ENCODE peak calls at places on chromosomes 11 and 22, in six cellular contexts. B is right atrium auricular region, S is cardiac muscle cell, Y is spleen, Q is adrenal gland, O is GM12878. E is an unnamed sample. For H3K4me1, the result is how much of the 10 kb centered on the place peaks cover.

GRCh38 chr11:66002648-66003225 is 434 bp downstream of the BANF1 start:
- DNase-seq in B (no peak), S (peak), Y (no peak), Q (peak), O (no peak), E (peak)

GRCh38 chr11:19253149-19253540 is 12.4 kb upstream of the E2F8 start:
- DNase-seq in B (no peak), S (peak), Y (no peak), Q (no peak), O (no peak), E (no peak)

GRCh38 chr11:100687032-100687629 is at the start of gene ARHGAP42:
- DNase-seq in B (peak), S (peak), Y (peak), Q (peak), O (no peak), E (peak)

GRCh38 chr11:17214338-17214737 is 6.6 kb upstream of the PIK3C2A start:
- DNase-seq in B (no peak), S (no peak), Y (no peak), Q (no peak), O (no peak), E (no peak)

GRCh38 chr22:47063071-47063509 is 300.6 kb downstream of the TBC1D22A start:
- DNase-seq in B (no peak), S (no peak), Y (peak), Q (no peak), O (no peak), E (no peak)

GRCh38 chr11:2214527-2215229 is 43.1 kb upstream of the TH start:
- DNase-seq in B (peak), S (no peak), Y (peak), Q (no peak), O (no peak), E (no peak)

GRCh38 chr22:36562261-36562835 is 33.4 kb upstream of the EIF3D start:
- DNase-seq in B (no peak), S (peak), Y (no peak), Q (no peak), O (no peak), E (peak)

GRCh38 chr11:102007567-102008437 is 39.4 kb upstream of the CFAP300 start:
- DNase-seq in B (no peak), S (peak), Y (no peak), Q (no peak), O (peak), E (peak)

GRCh38 chr11:1763336-1763795 is 361 bp downstream of the CTSD start:
- DNase-seq in B (no peak), S (no peak), Y (no peak), Q (no peak), O (no peak), E (no peak)

GRCh38 chr11:59261150-59261549 is 48.4 kb upstream of the MPEG1 start:
- DNase-seq in B (no peak), S (no peak), Y (no peak), Q (no peak), O (no peak), E (no peak)

GRCh38 chr11:75142714-75143419 is 8.0 kb upstream of the SLCO2B1 start:
- DNase-seq in B (peak), S (peak), Y (peak), Q (peak), O (peak), E (peak)

GRCh38 chr11:71423181-71423790 is 24.9 kb downstream of the DHCR7 start:
- DNase-seq in B (no peak), S (no peak), Y (no peak), Q (no peak), O (no peak), E (no peak)

GRCh38 chr11:75160328-75160757 is 9.4 kb downstream of the SLCO2B1 start:
- DNase-seq in B (no peak), S (no peak), Y (no peak), Q (peak), O (no peak), E (no peak)

GRCh38 chr11:64000026-64000739 is 13.9 kb downstream of the OTUB1 start:
- DNase-seq in B (peak), S (peak), Y (peak), Q (peak), O (no peak), E (no peak)

GRCh38 chr11:124837491-124837856 is 27.8 kb upstream of the ROBO3 start:
- DNase-seq in B (no peak), S (peak), Y (no peak), Q (peak), O (peak), E (no peak)

GRCh38 chr11:73323464-73323863 is 15.4 kb downstream of the ARHGEF17 start:
- DNase-seq in B (peak), S (peak), Y (peak), Q (peak), O (no peak), E (peak)

GRCh38 chr11:77071671-77072605 is 5.2 kb downstream of the CAPN5 start:
- DNase-seq in B (no peak), S (no peak), Y (no peak), Q (no peak), O (no peak), E (no peak)

GRCh38 chr11:8257003-8257664 is 6.5 kb downstream of the LMO1 start:
- DNase-seq in B (no peak), S (no peak), Y (peak), Q (no peak), O (no peak), E (no peak)

GRCh38 chr11:35013514-35014191 is 97.2 kb downstream of the PDHX start:
- DNase-seq in B (no peak), S (no peak), Y (no peak), Q (no peak), O (no peak), E (no peak)

GRCh38 chr11:117045196-117045595 is 53.0 kb downstream of the SIK3 start:
- DNase-seq in B (no peak), S (peak), Y (no peak), Q (no peak), O (no peak), E (no peak)

GRCh38 chr22:49923445-49923844 is 5.0 kb downstream of the CRELD2 start:
- DNase-seq in B (no peak), S (no peak), Y (no peak), Q (no peak), O (no peak), E (no peak)

GRCh38 chr11:71239581-71239980 is 12.8 kb downstream of the SHANK2 start:
- DNase-seq in B (no peak), S (no peak), Y (peak), Q (no peak), O (no peak), E (no peak)

GRCh38 chr11:131373326-131373725 is 2.9 kb downstream of the NTM start:
- DNase-seq in B (no peak), S (no peak), Y (no peak), Q (no peak), O (no peak), E (no peak)

GRCh38 chr11:125404811-125405481 is 91.1 kb downstream of the FEZ1 start:
- DNase-seq in B (no peak), S (peak), Y (peak), Q (peak), O (no peak), E (peak)

GRCh38 chr11:2366733-2367132 is 10.4 kb upstream of the CD81 start:
- DNase-seq in B (no peak), S (no peak), Y (no peak), Q (no peak), O (no peak), E (no peak)

DNA sequence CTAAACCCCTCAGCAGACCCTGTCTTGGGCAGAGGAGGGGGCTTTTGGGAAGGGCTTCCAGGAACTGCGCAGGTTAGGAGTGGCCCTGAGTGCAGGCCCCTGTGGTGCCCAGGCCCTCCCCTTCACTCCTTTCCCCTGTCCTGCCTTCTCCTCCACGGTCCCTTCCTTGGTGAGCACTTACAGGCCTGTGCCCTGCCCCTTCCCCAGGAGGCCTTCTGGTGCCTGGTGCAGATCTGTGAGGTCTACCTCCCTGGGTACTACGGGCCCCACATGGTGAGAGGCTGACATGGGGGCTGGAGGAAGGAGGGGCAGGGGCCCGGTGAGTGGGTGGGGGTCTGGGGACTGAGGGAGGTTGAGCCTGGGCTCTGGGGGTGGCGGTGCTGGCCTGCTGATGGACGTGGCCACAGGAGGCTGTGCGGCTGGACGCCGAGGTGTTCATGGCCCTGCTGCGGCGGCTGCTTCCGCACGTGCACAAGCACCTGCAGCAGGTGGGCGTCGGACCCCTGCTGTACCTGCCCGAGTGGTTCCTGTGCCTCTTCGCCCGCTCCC is 2.6 kb downstream of the TBC1D10C start:
- DNase-seq in B (no peak), S (no peak), Y (no peak), Q (no peak), O (no peak), E (no peak)
- H3K4me1 ChIP-seq in B (under half), S (under half), Y (half or more), Q (under half), O (half or more), E (under half)

GRCh38 chr11:12214751-12215150 is 104.4 kb downstream of the MICAL2 start:
- DNase-seq in B (no peak), S (peak), Y (no peak), Q (no peak), O (no peak), E (no peak)
- H3K27ac ChIP-seq in B (peak), S (peak), Y (no peak), Q (no peak), O (no peak), E (no peak)

GRCh38 chr22:40346178-40347064 is at the start of gene ADSL:
- DNase-seq in B (peak), S (peak), Y (peak), Q (peak), O (peak), E (peak)
- H3K4me1 ChIP-seq in B (under half), S (under half), Y (half or more), Q (under half), O (under half), E (under half)

DNA sequence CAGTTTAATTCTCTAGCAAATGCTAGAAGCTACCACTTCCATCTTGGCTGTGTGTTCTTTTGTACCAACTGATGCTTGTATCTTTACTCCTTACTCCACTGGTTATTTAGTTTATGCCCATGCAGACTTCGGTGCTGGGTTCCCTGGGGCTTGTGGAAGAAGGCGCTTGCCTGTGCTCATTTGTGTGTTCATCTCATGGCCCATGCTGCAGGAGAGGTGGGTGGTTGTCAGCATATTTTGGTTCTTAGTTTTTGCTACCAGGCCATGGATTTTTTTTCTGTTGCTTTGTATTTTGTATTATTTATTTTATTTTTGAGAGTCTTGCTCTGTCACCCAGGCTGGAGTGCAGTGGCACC is 22.4 kb downstream of the MICAL2 start:
- DNase-seq in B (no peak), S (no peak), Y (no peak), Q (no peak), O (no peak), E (no peak)
- H3K27ac ChIP-seq in B (no peak), S (no peak), Y (no peak), Q (no peak), O (no peak), E (no peak)

GRCh38 chr11:47393163-47394049 is 15.0 kb upstream of the SLC39A13 start:
- DNase-seq in B (no peak), S (peak), Y (peak), Q (peak), O (no peak), E (no peak)

GRCh38 chr11:47392546-47393162 is 14.3 kb upstream of the SPI1 start:
- DNase-seq in B (no peak), S (no peak), Y (no peak), Q (no peak), O (no peak), E (no peak)

GRCh38 chr11:47394322-47395224 is 13.8 kb upstream of the SLC39A13 start:
- DNase-seq in B (no peak), S (peak), Y (peak), Q (peak), O (no peak), E (no peak)

GRCh38 chr11:47395225-47396048 is 13.0 kb upstream of the SLC39A13 start:
- DNase-seq in B (no peak), S (no peak), Y (peak), Q (no peak), O (no peak), E (no peak)

DNA sequence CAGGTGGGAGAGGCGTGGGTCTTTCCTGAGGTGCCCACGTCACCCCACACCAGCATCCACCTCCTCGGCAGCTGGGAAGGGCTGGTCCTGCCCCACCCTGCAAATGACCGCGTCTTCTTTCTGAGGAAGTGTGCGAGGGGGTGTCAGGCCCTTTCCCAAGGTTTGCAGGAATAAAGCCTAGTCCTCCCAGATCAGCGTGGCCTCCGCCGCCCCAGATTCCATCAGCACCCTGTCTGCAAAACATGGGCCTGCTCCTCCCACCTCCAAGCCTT is 14.4 kb upstream of the SLC39A13 start:
- DNase-seq in B (no peak), S (no peak), Y (peak), Q (no peak), O (no peak), E (no peak)
- H3K4me1 ChIP-seq in B (under half), S (under half), Y (half or more), Q (under half), O (under half), E (under half)

E was measured in SJSA1.